ENCODE peak calls at places on chromosomes 6 and 20, in six cellular contexts. One of them, this sample, is unnamed. For H3K27me3 and H3K9me3, the result is how much of the 10 kb centered on the place peaks cover.

GRCh38 chr6:45480697-45481415 is 103.1 kb upstream of the SUPT3H start:
- DNase-seq in astrocyte: no peak
- DNase-seq in cardiac muscle cell: no peak
- DNase-seq in endothelial cell of umbilical vein: no peak
- DNase-seq in neural progenitor cell: no peak
- DNase-seq in WERI-Rb-1: no peak
- DNase-seq in this sample: no peak

GRCh38 chr6:145600299-145600698 is 135.0 kb downstream of the EPM2A start:
- DNase-seq in endothelial cell of umbilical vein: no peak
- DNase-seq in cardiac muscle cell: no peak
- DNase-seq in neural progenitor cell: peak
- DNase-seq in WERI-Rb-1: no peak
- DNase-seq in astrocyte: no peak
- DNase-seq in this sample: no peak

GRCh38 chr6:47897233-47897632 is 115.4 kb downstream of the OPN5 start:
- DNase-seq in endothelial cell of umbilical vein: no peak
- DNase-seq in neural progenitor cell: no peak
- DNase-seq in WERI-Rb-1: no peak
- DNase-seq in astrocyte: peak
- DNase-seq in cardiac muscle cell: no peak
- DNase-seq in this sample: no peak

GRCh38 chr6:166588691-166589333 is 2.3 kb upstream of the RAMACL start:
- DNase-seq in endothelial cell of umbilical vein: no peak
- DNase-seq in cardiac muscle cell: no peak
- DNase-seq in astrocyte: peak
- DNase-seq in neural progenitor cell: no peak
- DNase-seq in WERI-Rb-1: no peak
- DNase-seq in this sample: no peak

GRCh38 chr6:16683524-16684194 is 77.6 kb downstream of the ATXN1 start:
- DNase-seq in cardiac muscle cell: no peak
- DNase-seq in neural progenitor cell: no peak
- DNase-seq in WERI-Rb-1: no peak
- DNase-seq in endothelial cell of umbilical vein: peak
- DNase-seq in astrocyte: peak
- DNase-seq in this sample: peak

GRCh38 chr6:166024252-166024651 is 143.4 kb downstream of the TBXT start:
- DNase-seq in neural progenitor cell: no peak
- DNase-seq in endothelial cell of umbilical vein: no peak
- DNase-seq in WERI-Rb-1: no peak
- DNase-seq in cardiac muscle cell: no peak
- DNase-seq in astrocyte: no peak
- DNase-seq in this sample: no peak

GRCh38 chr6:145732788-145733187 is 2.5 kb downstream of the EPM2A start:
- DNase-seq in astrocyte: no peak
- DNase-seq in WERI-Rb-1: peak
- DNase-seq in neural progenitor cell: peak
- DNase-seq in cardiac muscle cell: no peak
- DNase-seq in endothelial cell of umbilical vein: no peak
- DNase-seq in this sample: no peak

GRCh38 chr6:2684059-2684749 is 66.5 kb downstream of the MYLK4 start:
- DNase-seq in cardiac muscle cell: no peak
- DNase-seq in astrocyte: peak
- DNase-seq in WERI-Rb-1: no peak
- DNase-seq in neural progenitor cell: no peak
- DNase-seq in endothelial cell of umbilical vein: peak
- DNase-seq in this sample: no peak

GRCh38 chr6:12148841-12149240 is 136.7 kb downstream of the HIVEP1 start:
- DNase-seq in astrocyte: peak
- DNase-seq in cardiac muscle cell: no peak
- DNase-seq in endothelial cell of umbilical vein: no peak
- DNase-seq in neural progenitor cell: no peak
- DNase-seq in WERI-Rb-1: no peak
- DNase-seq in this sample: no peak

GRCh38 chr20:23419995-23420901 is 1.0 kb downstream of the NAPB start:
- DNase-seq in endothelial cell of umbilical vein: peak
- DNase-seq in cardiac muscle cell: peak
- DNase-seq in WERI-Rb-1: no peak
- DNase-seq in neural progenitor cell: peak
- DNase-seq in astrocyte: peak
- DNase-seq in this sample: peak

GRCh38 chr20:24164360-24164759 is 175.8 kb upstream of the GGTLC1 start:
- DNase-seq in endothelial cell of umbilical vein: peak
- DNase-seq in cardiac muscle cell: peak
- DNase-seq in WERI-Rb-1: peak
- DNase-seq in neural progenitor cell: peak
- DNase-seq in astrocyte: no peak
- DNase-seq in this sample: peak

GRCh38 chr6:148203970-148204369 is 138.7 kb upstream of the SASH1 start:
- DNase-seq in neural progenitor cell: no peak
- DNase-seq in astrocyte: peak
- DNase-seq in WERI-Rb-1: no peak
- DNase-seq in cardiac muscle cell: no peak
- DNase-seq in endothelial cell of umbilical vein: no peak
- DNase-seq in this sample: no peak

GRCh38 chr6:83221886-83222479 is 28.8 kb downstream of the RWDD2A start:
- DNase-seq in WERI-Rb-1: no peak
- DNase-seq in cardiac muscle cell: peak
- DNase-seq in endothelial cell of umbilical vein: peak
- DNase-seq in neural progenitor cell: peak
- DNase-seq in astrocyte: peak
- DNase-seq in this sample: no peak

DNA sequence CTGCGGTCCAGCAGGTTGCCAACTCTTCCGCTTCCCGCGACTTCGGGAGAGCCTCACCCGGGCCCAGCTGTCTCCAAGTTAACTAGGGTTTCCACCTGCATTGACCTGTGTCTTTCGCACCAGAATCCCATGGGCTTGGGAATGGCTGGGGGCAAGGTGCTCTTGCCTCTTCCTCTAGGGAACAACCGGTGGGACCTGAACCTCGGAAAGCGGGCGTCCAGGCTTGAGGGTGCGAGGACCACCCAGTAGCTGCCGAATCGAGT is 244 bp upstream of the DPPA5 start:
- DNase-seq in astrocyte: no peak
- DNase-seq in endothelial cell of umbilical vein: no peak
- DNase-seq in neural progenitor cell: no peak
- DNase-seq in WERI-Rb-1: no peak
- DNase-seq in cardiac muscle cell: no peak
- DNase-seq in this sample: no peak
- H3K27me3 ChIP-seq in astrocyte: under half
- H3K27me3 ChIP-seq in endothelial cell of umbilical vein: under half
- H3K27me3 ChIP-seq in neural progenitor cell: under half
- H3K27me3 ChIP-seq in WERI-Rb-1: under half
- H3K27me3 ChIP-seq in cardiac muscle cell: under half
- H3K27me3 ChIP-seq in this sample: under half

GRCh38 chr20:6384956-6385355 is 262.1 kb upstream of the FERMT1 start:
- DNase-seq in astrocyte: no peak
- DNase-seq in neural progenitor cell: no peak
- DNase-seq in endothelial cell of umbilical vein: no peak
- DNase-seq in cardiac muscle cell: no peak
- DNase-seq in WERI-Rb-1: no peak
- DNase-seq in this sample: no peak

GRCh38 chr20:6384368-6384767 is 261.5 kb upstream of the FERMT1 start:
- DNase-seq in astrocyte: no peak
- DNase-seq in neural progenitor cell: no peak
- DNase-seq in endothelial cell of umbilical vein: no peak
- DNase-seq in WERI-Rb-1: no peak
- DNase-seq in cardiac muscle cell: peak
- DNase-seq in this sample: no peak

DNA sequence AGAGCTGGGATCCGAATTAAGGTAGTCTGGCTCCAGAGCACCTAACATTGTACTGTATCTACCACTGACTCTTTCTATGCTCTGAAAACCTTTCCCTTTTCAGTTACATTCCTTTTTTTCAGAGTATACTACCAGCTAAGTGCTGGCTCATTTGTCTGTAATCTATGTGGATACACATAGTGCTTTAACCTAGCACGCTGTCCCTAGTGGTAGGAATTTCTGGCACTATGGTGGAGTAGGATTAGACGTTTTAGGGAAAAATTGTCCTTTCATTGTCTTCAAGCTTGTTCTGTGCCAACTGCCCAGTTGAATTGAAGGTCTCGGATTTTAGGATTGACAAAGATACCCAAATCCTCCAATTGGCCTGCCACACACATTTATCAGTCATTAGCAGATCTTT is 259.1 kb upstream of the FERMT1 start:
- DNase-seq in endothelial cell of umbilical vein: peak
- DNase-seq in cardiac muscle cell: peak
- DNase-seq in WERI-Rb-1: no peak
- DNase-seq in astrocyte: peak
- DNase-seq in neural progenitor cell: peak
- DNase-seq in this sample: no peak
- TF ChIP-seq CTCF in endothelial cell of umbilical vein: peak
- TF ChIP-seq CTCF in cardiac muscle cell: peak
- TF ChIP-seq CTCF in WERI-Rb-1: no peak
- TF ChIP-seq CTCF in astrocyte: peak
- TF ChIP-seq CTCF in neural progenitor cell: peak
- TF ChIP-seq CTCF in this sample: peak

DNA sequence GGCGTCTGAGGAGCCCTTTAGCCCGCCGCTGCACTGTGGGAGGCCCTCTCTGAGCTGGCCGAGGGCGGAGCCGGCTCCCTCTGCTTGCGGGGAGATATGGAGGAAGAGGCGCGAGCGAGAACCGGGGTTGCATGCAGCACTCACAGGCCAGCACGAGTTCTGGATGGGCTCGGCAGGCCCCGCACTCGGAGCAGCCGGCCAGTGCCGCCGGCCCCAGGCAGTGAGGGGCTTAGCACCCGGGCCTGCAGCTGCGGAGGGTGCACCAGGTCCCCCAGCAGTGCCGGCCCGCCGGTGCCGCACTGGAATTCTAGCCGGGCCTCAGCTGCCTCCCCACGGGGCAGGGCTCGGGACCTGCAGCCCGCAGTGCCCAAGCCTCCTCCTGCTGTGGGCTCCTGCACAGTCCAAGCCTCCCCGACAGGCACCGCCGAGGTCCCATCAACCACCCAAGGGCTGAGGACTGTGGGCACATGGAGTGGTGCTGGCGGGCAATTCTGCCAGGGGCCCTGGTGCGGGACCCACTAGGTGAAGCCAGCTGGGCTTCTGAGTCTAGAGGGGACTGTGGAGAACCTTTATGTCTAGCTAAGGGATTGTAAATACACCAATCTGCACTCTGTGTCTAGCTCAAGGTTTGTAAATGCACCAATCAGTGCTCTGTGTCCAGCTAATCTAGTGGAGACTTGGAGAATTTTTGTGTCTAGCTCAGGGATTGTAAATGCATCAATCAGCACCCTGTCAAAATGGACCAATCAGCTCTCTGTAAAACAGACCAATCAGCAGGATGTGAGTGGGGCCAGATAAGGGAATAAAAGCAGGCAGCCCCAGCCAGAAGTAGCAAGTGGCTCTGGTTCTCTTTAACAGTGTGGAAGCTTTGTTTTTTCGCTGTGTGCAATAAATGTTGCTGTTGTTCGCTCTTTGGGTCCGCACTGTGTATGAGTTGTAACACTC is 329.7 kb upstream of the JARID2 start:
- DNase-seq in WERI-Rb-1: no peak
- DNase-seq in cardiac muscle cell: no peak
- DNase-seq in endothelial cell of umbilical vein: no peak
- DNase-seq in neural progenitor cell: no peak
- DNase-seq in astrocyte: no peak
- DNase-seq in this sample: no peak
- H3K9me3 ChIP-seq in WERI-Rb-1: under half
- H3K9me3 ChIP-seq in cardiac muscle cell: under half
- H3K9me3 ChIP-seq in endothelial cell of umbilical vein: under half
- H3K9me3 ChIP-seq in neural progenitor cell: under half
- H3K9me3 ChIP-seq in astrocyte: under half
- H3K9me3 ChIP-seq in this sample: under half

GRCh38 chr20:62542862-62543261 is 67.1 kb upstream of the GATA5 start:
- DNase-seq in astrocyte: no peak
- DNase-seq in neural progenitor cell: no peak
- DNase-seq in cardiac muscle cell: no peak
- DNase-seq in WERI-Rb-1: no peak
- DNase-seq in endothelial cell of umbilical vein: no peak
- DNase-seq in this sample: no peak
- H3K27me3 ChIP-seq in astrocyte: under half
- H3K27me3 ChIP-seq in neural progenitor cell: under half
- H3K27me3 ChIP-seq in cardiac muscle cell: under half
- H3K27me3 ChIP-seq in WERI-Rb-1: under half
- H3K27me3 ChIP-seq in endothelial cell of umbilical vein: under half
- H3K27me3 ChIP-seq in this sample: under half

GRCh38 chr6:117266948-117267347 is 1.6 kb downstream of the VGLL2 start:
- DNase-seq in WERI-Rb-1: no peak
- DNase-seq in endothelial cell of umbilical vein: no peak
- DNase-seq in neural progenitor cell: no peak
- DNase-seq in astrocyte: no peak
- DNase-seq in cardiac muscle cell: no peak
- DNase-seq in this sample: no peak

GRCh38 chr6:117266267-117266797 is 974 bp downstream of the VGLL2 start:
- DNase-seq in endothelial cell of umbilical vein: no peak
- DNase-seq in WERI-Rb-1: no peak
- DNase-seq in cardiac muscle cell: no peak
- DNase-seq in astrocyte: no peak
- DNase-seq in neural progenitor cell: peak
- DNase-seq in this sample: no peak

GRCh38 chr6:117264487-117265424 is 602 bp upstream of the VGLL2 start:
- DNase-seq in endothelial cell of umbilical vein: no peak
- DNase-seq in neural progenitor cell: peak
- DNase-seq in WERI-Rb-1: peak
- DNase-seq in cardiac muscle cell: no peak
- DNase-seq in astrocyte: peak
- DNase-seq in this sample: no peak

GRCh38 chr6:117263353-117263927 is 1.9 kb upstream of the VGLL2 start:
- DNase-seq in endothelial cell of umbilical vein: no peak
- DNase-seq in neural progenitor cell: no peak
- DNase-seq in astrocyte: no peak
- DNase-seq in cardiac muscle cell: no peak
- DNase-seq in WERI-Rb-1: no peak
- DNase-seq in this sample: no peak

GRCh38 chr6:117265425-117266266 is at the start of gene VGLL2:
- DNase-seq in endothelial cell of umbilical vein: peak
- DNase-seq in WERI-Rb-1: peak
- DNase-seq in cardiac muscle cell: peak
- DNase-seq in neural progenitor cell: peak
- DNase-seq in astrocyte: peak
- DNase-seq in this sample: peak
- TF ChIP-seq CTCF in endothelial cell of umbilical vein: peak
- TF ChIP-seq CTCF in WERI-Rb-1: peak
- TF ChIP-seq CTCF in cardiac muscle cell: peak
- TF ChIP-seq CTCF in neural progenitor cell: peak
- TF ChIP-seq CTCF in astrocyte: no peak
- TF ChIP-seq CTCF in this sample: no peak

DNA sequence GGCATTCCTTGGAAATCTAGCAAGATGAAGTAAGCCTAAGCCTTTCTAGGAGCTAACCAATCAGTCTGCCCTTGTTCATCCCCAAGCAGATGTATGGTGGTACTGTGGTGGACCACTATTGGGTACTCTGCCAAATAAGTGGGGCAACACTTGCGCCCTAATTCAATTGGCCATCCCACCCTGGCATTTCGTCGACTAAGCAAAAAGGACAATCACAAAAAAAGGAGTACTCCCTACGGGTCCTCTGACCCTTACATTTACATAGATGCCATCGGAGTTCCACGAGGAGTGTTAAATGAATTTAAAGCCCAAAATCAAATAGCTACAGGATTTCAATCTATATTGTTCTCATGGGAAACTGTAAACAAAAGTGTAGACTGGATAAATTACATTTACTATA is 19.5 kb downstream of the CHD6 start:
- DNase-seq in cardiac muscle cell: no peak
- DNase-seq in astrocyte: no peak
- DNase-seq in endothelial cell of umbilical vein: no peak
- DNase-seq in WERI-Rb-1: no peak
- DNase-seq in neural progenitor cell: no peak
- DNase-seq in this sample: no peak
- H3K9me3 ChIP-seq in cardiac muscle cell: under half
- H3K9me3 ChIP-seq in astrocyte: under half
- H3K9me3 ChIP-seq in endothelial cell of umbilical vein: under half
- H3K9me3 ChIP-seq in WERI-Rb-1: under half
- H3K9me3 ChIP-seq in neural progenitor cell: under half
- H3K9me3 ChIP-seq in this sample: under half